ENCODE peak calls at places on chromosomes 11 and 22, in ten cellular contexts. A is epithelial cell of esophagus, W is WERI-Rb-1, F is left ventricle myocardium inferior, T is PC-3, J is choroid plexus epithelial cell, M is fibroblast of lung, R is AG09309, K is AG04450, Q is mammary epithelial cell. U is an unnamed sample.
A peak's percentile ranks its signal among the peaks of the same experiment; 100 is the strongest.

GRCh38 chr11:95283653-95284052 is 52.7 kb upstream of the SESN3 start:
- DNase-seq in A (peak; percentile 86), W (no peak), F (no peak), T (no peak), J (peak; percentile 26), M (peak; percentile 61), R (no peak), K (no peak), Q (no peak), U (no peak)

GRCh38 chr22:37427128-37427710 is at the start of gene ELFN2:
- DNase-seq in A (peak; percentile 26), W (no peak), F (no peak), T (peak; percentile 23), J (no peak), M (peak; percentile 48), R (no peak), K (no peak), Q (no peak), U (no peak)

GRCh38 chr22:33743756-33744155 is 176.5 kb downstream of the LARGE1 start:
- DNase-seq in A (no peak), W (no peak), F (no peak), T (no peak), J (no peak), M (no peak), R (no peak), K (no peak), Q (no peak), U (no peak)

GRCh38 chr22:20881231-20881630 is 22.4 kb downstream of the SNAP29 start:
- DNase-seq in A (peak; percentile 52), W (no peak), F (no peak), T (peak; percentile 26), J (no peak), M (peak; percentile 16), R (no peak), K (no peak), Q (peak; percentile 51), U (no peak)

GRCh38 chr22:35218079-35218478 is 39.2 kb upstream of the HMGXB4 start:
- DNase-seq in A (no peak), W (no peak), F (no peak), T (peak; percentile 5), J (peak; percentile 5), M (peak; percentile 20), R (no peak), K (no peak), Q (peak; percentile 42), U (no peak)

GRCh38 chr22:30430933-30431332 is 5.4 kb downstream of the MTFP1 start:
- DNase-seq in A (no peak), W (peak; percentile 29), F (no peak), T (no peak), J (no peak), M (no peak), R (no peak), K (no peak), Q (no peak), U (no peak)

GRCh38 chr11:78209478-78209877 is 20.8 kb downstream of the USP35 start:
- DNase-seq in A (no peak), W (no peak), F (peak; percentile 12), T (no peak), J (no peak), M (no peak), R (no peak), K (no peak), Q (no peak), U (no peak)

GRCh38 chr11:121476379-121477032 is 23.7 kb upstream of the SORL1-AS1 start:
- DNase-seq in A (peak; percentile 82), W (no peak), F (no peak), T (peak; percentile 96), J (no peak), M (no peak), R (no peak), K (no peak), Q (peak; percentile 73), U (no peak)

DNA sequence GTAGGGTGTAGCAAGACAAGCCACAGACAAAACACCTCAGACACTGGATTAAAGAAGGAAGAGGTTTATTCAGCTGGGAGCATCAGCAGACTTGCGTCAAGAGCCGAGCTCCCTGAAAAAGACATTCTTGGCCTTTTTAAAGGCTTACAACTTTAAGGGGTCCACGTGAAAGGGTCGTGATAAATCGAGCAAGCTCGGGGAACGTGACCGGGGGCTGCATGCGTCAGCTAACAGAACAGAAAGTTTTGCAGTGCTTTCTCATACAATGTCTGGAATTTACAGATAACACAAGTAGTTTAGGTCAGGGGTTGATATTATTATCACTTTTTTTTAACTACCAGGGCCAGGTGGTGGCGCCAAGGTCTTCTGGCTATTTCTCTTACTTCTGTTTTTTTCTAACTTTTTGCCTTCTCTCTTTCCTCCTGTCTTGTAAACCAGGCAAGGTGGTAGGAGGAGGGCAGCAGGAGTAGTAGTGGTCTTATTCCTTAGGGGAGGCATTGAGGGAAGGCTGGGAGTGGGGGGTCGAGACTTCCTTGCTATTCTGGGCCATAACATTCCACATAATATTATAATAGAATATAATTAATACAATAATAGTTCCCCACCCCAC is 631 bp upstream of the ALDH3B1 start:
- DNase-seq in A (peak; percentile 30), W (no peak), F (no peak), T (peak; percentile 67), J (peak; percentile 58), M (peak; percentile 38), R (no peak), K (no peak), Q (peak; percentile 44), U (no peak)
- TF ChIP-seq CTCF in A (peak; percentile 16), W (peak; percentile 18), F (no peak), T (peak; percentile 65), J (peak; percentile 40), M (no peak), R (peak; percentile 35), K (peak; percentile 41), Q (peak; percentile 53), U (peak; percentile 40)

GRCh38 chr22:16810188-16810802 is 14.9 kb downstream of the XKR3 start:
- DNase-seq in A (no peak), W (no peak), F (no peak), T (no peak), J (no peak), M (no peak), R (no peak), K (no peak), Q (no peak), U (no peak)
- H3K4me3 ChIP-seq in A (no peak overlapping the region), W (no peak overlapping the region), F (no peak overlapping the region), T (no peak overlapping the region), J (no peak overlapping the region), M (no peak overlapping the region), R (no peak overlapping the region), K (no peak overlapping the region), Q (no peak overlapping the region), U (no peak overlapping the region)

GRCh38 chr11:57639321-57640067 is 10.2 kb downstream of the YPEL4 start:
- DNase-seq in A (no peak), W (no peak), F (no peak), T (peak; percentile 51), J (peak; percentile 89), M (peak; percentile 68), R (no peak), K (no peak), Q (no peak), U (no peak)

GRCh38 chr11:57638811-57639320 is 10.8 kb downstream of the YPEL4 start:
- DNase-seq in A (no peak), W (no peak), F (no peak), T (no peak), J (no peak), M (no peak), R (no peak), K (no peak), Q (no peak), U (no peak)

GRCh38 chr11:57641426-57641825 is 8.3 kb downstream of the YPEL4 start:
- DNase-seq in A (peak; percentile 72), W (no peak), F (no peak), T (peak; percentile 76), J (peak; percentile 87), M (peak; percentile 48), R (peak; percentile 47), K (peak; percentile 33), Q (no peak), U (no peak)

GRCh38 chr11:57640068-57640800 is 9.5 kb downstream of the YPEL4 start:
- DNase-seq in A (no peak), W (no peak), F (no peak), T (no peak), J (no peak), M (no peak), R (no peak), K (no peak), Q (no peak), U (no peak)

GRCh38 chr11:57641011-57641410 is 8.7 kb downstream of the YPEL4 start:
- DNase-seq in A (no peak), W (no peak), F (no peak), T (no peak), J (peak; percentile 65), M (no peak), R (no peak), K (no peak), Q (no peak), U (no peak)
- TF ChIP-seq CTCF in A (no peak), W (peak; percentile 41), F (no peak), T (no peak), J (peak; percentile 69), M (peak; percentile 48), R (peak; percentile 57), K (peak; percentile 60), Q (peak; percentile 33), U (peak; percentile 45)

DNA sequence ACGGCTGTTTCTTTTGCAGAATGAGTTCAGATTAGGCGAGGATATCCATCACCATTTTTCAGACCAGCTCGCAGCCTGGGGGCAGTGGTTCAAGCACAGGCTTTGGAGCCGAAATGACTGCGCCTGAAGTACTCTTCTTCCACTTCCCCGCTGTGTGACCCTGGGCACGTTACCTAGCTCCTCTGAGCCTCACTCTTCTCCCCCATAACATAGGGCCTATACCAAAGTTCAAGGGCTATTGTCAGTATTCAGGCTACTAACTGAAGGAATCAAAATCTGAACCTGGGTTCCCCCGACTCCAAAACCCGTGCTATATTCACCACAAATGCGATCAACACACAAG is 373 bp downstream of the MRPL21 start:
- DNase-seq in A (no peak), W (no peak), F (no peak), T (no peak), J (no peak), M (no peak), R (no peak), K (no peak), Q (no peak), U (no peak)
- H3K4me3 ChIP-seq in A (peak overlapping the region; percentile 100), W (peak overlapping the region; percentile 94), F (peak overlapping the region; percentile 86), T (peak overlapping the region; percentile 86), J (peak overlapping the region; percentile 100), M (peak overlapping the region; percentile 96), R (peak overlapping the region; percentile 98), K (peak overlapping the region; percentile 100), Q (peak overlapping the region; percentile 97), U (peak overlapping the region; percentile 100)

DNA sequence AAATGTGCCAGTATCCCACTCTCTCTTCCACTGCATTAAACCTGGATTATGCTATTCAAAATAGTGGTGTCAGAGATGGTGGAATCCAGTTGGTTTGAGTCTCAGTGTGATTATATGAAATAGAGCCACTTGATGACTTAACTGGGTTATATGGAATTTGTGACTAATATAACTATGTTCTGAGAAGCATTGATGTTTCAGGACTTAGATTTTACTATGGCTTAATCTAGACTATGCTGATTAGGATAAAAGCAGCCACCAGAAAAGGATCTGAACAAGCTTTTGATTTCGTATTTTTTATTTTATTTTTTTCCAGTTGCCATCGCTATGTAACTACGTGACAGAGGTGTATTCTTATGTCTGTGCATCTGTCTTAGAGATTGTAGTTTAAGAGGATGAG is 39.1 kb downstream of the MS4A6A start:
- DNase-seq in A (no peak), W (no peak), F (no peak), T (no peak), J (no peak), M (no peak), R (no peak), K (no peak), Q (no peak), U (no peak)
- TF ChIP-seq CTCF in A (no peak), W (no peak), F (no peak), T (no peak), J (no peak), M (no peak), R (no peak), K (no peak), Q (no peak), U (no peak)

U was measured in kidney epithelial cell.